ENCODE peak calls at places on chromosomes 16 and 17, in seven cellular contexts. W is CD8-positive, alpha-beta memory T cell; P is left ventricle myocardium inferior; Z is adrenal gland; S is psoas muscle; V is mesenchymal stem cell; M is sigmoid colon. I is an unnamed sample. For H3K4me1, the result is how much of the 10 kb centered on the place peaks cover.

GRCh38 chr17:6496116-6496481 is 51.8 kb downstream of the PIMREG start:
- DNase-seq in W (no peak), P (no peak), Z (no peak), S (no peak), V (no peak), M (peak), I (peak)

GRCh38 chr17:75250009-75250471 is 11.4 kb downstream of the GGA3 start:
- DNase-seq in W (peak), P (no peak), Z (no peak), S (peak), V (peak), M (no peak), I (no peak)

GRCh38 chr17:33521784-33522183 is 228.7 kb upstream of the ASIC2 start:
- DNase-seq in W (no peak), P (no peak), Z (no peak), S (no peak), V (no peak), M (no peak), I (no peak)

GRCh38 chr16:54882556-54882955 is 48.1 kb upstream of the IRX5 start:
- DNase-seq in W (no peak), P (no peak), Z (no peak), S (no peak), V (no peak), M (no peak), I (no peak)

GRCh38 chr17:19867654-19868395 is at the start of gene ULK2:
- DNase-seq in W (peak), P (peak), Z (peak), S (peak), V (peak), M (peak), I (peak)

GRCh38 chr17:17109231-17109630 is 67.0 kb downstream of the MPRIP start:
- DNase-seq in W (peak), P (peak), Z (no peak), S (no peak), V (no peak), M (no peak), I (no peak)

GRCh38 chr17:30116345-30116660 is 313 bp upstream of the NSRP1 start:
- DNase-seq in W (no peak), P (no peak), Z (no peak), S (no peak), V (no peak), M (no peak), I (no peak)

GRCh38 chr17:8948462-8948861 is 17.0 kb downstream of the PIK3R5 start:
- DNase-seq in W (no peak), P (no peak), Z (no peak), S (no peak), V (no peak), M (no peak), I (no peak)

GRCh38 chr16:49276646-49277385 is 4.8 kb downstream of the CBLN1 start:
- DNase-seq in W (no peak), P (no peak), Z (no peak), S (no peak), V (no peak), M (no peak), I (no peak)

GRCh38 chr17:17805575-17805974 is 31.2 kb downstream of the SREBF1 start:
- DNase-seq in W (no peak), P (no peak), Z (no peak), S (no peak), V (peak), M (no peak), I (no peak)

GRCh38 chr17:71111945-71112344 is 942.6 kb downstream of the KCNJ2 start:
- DNase-seq in W (no peak), P (no peak), Z (no peak), S (no peak), V (no peak), M (no peak), I (no peak)

GRCh38 chr16:13779676-13780075 is 140.3 kb upstream of the ERCC4 start:
- DNase-seq in W (no peak), P (no peak), Z (no peak), S (no peak), V (no peak), M (no peak), I (no peak)

GRCh38 chr17:66960623-66961022 is 3.9 kb upstream of the CACNG4 start:
- DNase-seq in W (no peak), P (no peak), Z (no peak), S (no peak), V (no peak), M (no peak), I (no peak)

GRCh38 chr17:20967776-20968175 is 75.0 kb downstream of the USP22 start:
- DNase-seq in W (no peak), P (no peak), Z (no peak), S (no peak), V (no peak), M (no peak), I (no peak)

GRCh38 chr16:35746281-35746962 is 2287.0 kb downstream of the TP53TG3F start:
- DNase-seq in W (no peak), P (no peak), Z (no peak), S (no peak), V (no peak), M (no peak), I (no peak)

GRCh38 chr17:75847595-75848522 is 3.7 kb upstream of the UNC13D start:
- DNase-seq in W (no peak), P (no peak), Z (no peak), S (no peak), V (no peak), M (peak), I (no peak)

GRCh38 chr17:42706732-42707131 is 24.4 kb downstream of the CNTNAP1 start:
- DNase-seq in W (no peak), P (no peak), Z (no peak), S (no peak), V (no peak), M (no peak), I (no peak)

GRCh38 chr17:14152726-14153125 is 83.4 kb downstream of the COX10 start:
- DNase-seq in W (no peak), P (peak), Z (no peak), S (no peak), V (no peak), M (no peak), I (no peak)

GRCh38 chr16:60107920-60108319 is 1373.8 kb upstream of the GOT2 start:
- DNase-seq in W (no peak), P (no peak), Z (no peak), S (no peak), V (no peak), M (no peak), I (no peak)

GRCh38 chr17:72305472-72305871 is 184.7 kb downstream of the SOX9 start:
- DNase-seq in W (no peak), P (no peak), Z (no peak), S (no peak), V (peak), M (no peak), I (no peak)
- H3K4me3 ChIP-seq in W (no peak), P (no peak), Z (no peak), S (no peak), V (peak), M (no peak), I (no peak)

GRCh38 chr16:67672306-67672705 is 5.7 kb downstream of the C16orf86 start:
- DNase-seq in W (no peak), P (no peak), Z (no peak), S (no peak), V (no peak), M (no peak), I (peak)

GRCh38 chr16:67675579-67675935 is 8.9 kb downstream of the C16orf86 start:
- DNase-seq in W (no peak), P (no peak), Z (no peak), S (no peak), V (no peak), M (no peak), I (no peak)

GRCh38 chr16:67672739-67673662 is 6.4 kb downstream of the C16orf86 start:
- DNase-seq in W (no peak), P (peak), Z (peak), S (peak), V (peak), M (peak), I (no peak)

GRCh38 chr16:67674851-67675578 is 8.4 kb downstream of the C16orf86 start:
- DNase-seq in W (no peak), P (no peak), Z (no peak), S (no peak), V (no peak), M (no peak), I (no peak)

GRCh38 chr16:67673712-67674580 is 7.3 kb downstream of the C16orf86 start:
- DNase-seq in W (no peak), P (peak), Z (peak), S (peak), V (no peak), M (peak), I (peak)
- H3K4me1 ChIP-seq in W (under half), P (under half), Z (under half), S (under half), V (under half), M (under half), I (under half)

GRCh38 chr16:58755989-58756649 is 22.0 kb upstream of the GOT2 start:
- DNase-seq in W (peak), P (peak), Z (peak), S (peak), V (peak), M (peak), I (no peak)
- H3K4me3 ChIP-seq in W (peak), P (peak), Z (no peak), S (no peak), V (no peak), M (no peak), I (no peak)

DNA sequence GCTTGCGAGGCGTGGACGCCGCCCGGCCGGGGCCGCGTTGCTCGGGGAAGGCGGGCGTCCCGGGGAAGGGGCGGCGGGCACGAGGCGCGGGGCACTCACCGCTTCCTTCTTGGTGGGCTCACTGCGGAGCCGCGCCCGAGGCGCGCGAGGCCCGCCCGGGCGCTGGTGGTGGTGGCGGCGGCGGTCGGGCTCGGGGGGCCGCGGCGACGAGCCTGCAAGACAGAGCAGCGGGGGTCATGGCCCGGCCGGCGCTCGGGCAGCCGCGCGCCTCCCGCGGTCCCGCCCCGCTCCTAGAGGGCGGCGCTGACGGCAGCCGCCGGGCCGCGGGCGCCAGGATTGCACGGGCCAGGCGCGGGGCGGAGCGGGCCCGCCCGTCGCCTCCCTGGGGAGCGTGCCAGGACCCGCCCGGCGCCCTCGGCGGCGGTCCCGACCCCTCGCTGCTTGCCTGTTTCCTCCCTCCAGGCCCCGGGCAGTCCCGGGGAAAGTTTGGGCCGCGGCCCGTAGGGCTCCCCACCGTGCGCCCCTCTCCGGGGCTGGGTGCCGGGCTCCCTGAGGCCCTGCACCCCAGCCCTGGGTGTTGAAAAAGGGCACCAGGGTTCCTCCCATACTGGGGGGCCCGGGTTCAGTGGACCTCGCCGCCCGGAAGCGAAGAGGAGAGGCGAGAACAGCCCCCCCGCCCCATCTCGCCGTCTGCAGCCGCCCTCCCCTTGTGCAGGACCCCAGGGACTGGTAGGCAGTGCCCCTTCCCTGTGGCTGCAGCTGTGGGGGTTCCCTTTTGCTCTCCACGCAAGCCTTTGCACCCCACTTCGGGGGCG is at the start of gene C16orf74:
- DNase-seq in W (no peak), P (peak), Z (peak), S (peak), V (peak), M (no peak), I (peak)
- H3K4me1 ChIP-seq in W (under half), P (under half), Z (under half), S (under half), V (under half), M (under half), I (under half)

GRCh38 chr17:58004060-58004459 is 3.0 kb downstream of the SRSF1 start:
- DNase-seq in W (no peak), P (no peak), Z (no peak), S (no peak), V (no peak), M (no peak), I (no peak)
- H3K4me3 ChIP-seq in W (no peak), P (no peak), Z (no peak), S (peak), V (peak), M (no peak), I (no peak)

DNA sequence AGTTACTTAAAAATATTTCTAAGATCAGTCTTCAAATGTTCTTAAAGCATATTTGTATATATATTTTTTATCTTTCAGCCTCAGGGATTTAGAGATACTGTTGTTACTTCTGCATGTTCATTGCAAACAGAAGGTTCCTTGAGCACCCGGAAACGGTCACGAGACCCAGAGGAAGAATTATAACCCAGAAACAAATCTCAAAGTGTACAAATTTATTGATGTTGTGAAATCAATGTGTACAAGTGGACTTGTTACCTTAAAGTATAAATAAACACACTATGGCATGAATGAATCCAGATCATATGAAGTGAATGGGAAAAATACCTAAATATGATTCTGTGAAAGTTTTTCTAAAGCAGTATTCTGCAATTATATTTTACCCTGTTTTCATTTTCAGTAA is 21.6 kb upstream of the PPM1E start:
- DNase-seq in W (no peak), P (no peak), Z (no peak), S (no peak), V (no peak), M (no peak), I (no peak)
- H3K4me1 ChIP-seq in W (under half), P (under half), Z (under half), S (under half), V (under half), M (under half), I (under half)

GRCh38 chr16:15434425-15435215 is at the start of gene BMERB1:
- DNase-seq in W (peak), P (peak), Z (peak), S (peak), V (peak), M (peak), I (peak)

GRCh38 chr16:15439102-15439501 is 4.7 kb downstream of the BMERB1 start:
- DNase-seq in W (no peak), P (no peak), Z (no peak), S (no peak), V (no peak), M (no peak), I (no peak)

GRCh38 chr16:15435216-15435864 is 952 bp downstream of the BMERB1 start:
- DNase-seq in W (no peak), P (no peak), Z (no peak), S (peak), V (peak), M (no peak), I (no peak)

DNA sequence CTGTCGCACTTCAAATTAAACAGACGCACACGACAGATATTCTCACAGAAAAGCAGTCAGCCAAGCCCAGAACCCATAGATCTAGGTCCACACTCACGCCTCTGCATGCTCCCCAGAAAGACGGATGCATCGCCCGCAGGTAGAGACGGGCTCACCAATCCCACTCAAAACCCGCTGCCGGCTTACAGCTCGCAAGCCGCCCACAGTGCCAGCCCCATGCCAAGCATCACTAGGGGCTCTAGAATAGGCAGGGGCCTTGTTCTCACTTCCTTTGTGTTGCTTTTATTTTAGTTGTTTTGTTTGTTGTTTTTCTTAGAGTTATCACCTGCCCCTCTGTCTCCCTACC is 336 bp upstream of the BMERB1 start:
- DNase-seq in W (no peak), P (no peak), Z (no peak), S (no peak), V (no peak), M (no peak), I (no peak)
- H3K4me3 ChIP-seq in W (no peak), P (peak), Z (no peak), S (peak), V (peak), M (peak), I (peak)

DNA sequence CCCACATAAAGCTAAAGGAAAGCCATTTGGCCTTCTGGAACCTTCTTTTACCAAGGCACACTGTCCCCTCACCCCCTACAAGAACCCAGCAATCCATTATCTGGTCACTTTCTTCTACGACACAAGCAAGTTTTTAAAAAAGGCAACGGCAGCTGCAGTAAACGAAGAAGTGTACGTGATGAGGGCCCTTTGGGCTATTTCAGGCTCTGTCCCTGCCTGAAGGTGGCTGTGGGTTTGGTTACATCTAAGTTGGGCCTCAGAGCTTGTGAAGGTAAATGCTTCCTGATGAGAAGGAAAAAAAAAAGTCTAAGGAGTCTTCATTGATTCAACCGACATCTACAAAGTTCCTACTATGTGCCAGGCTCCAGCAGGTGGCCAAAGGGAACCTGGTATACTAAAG is 35.4 kb downstream of the XYLT1 start:
- DNase-seq in W (no peak), P (no peak), Z (no peak), S (no peak), V (no peak), M (no peak), I (no peak)
- H3K4me1 ChIP-seq in W (under half), P (under half), Z (under half), S (under half), V (under half), M (under half), I (under half)

I was measured in upper lobe of right lung.